ENCODE peak calls at places on chromosomes 11 and 22, in nine cellular contexts. One of them, this sample, is unnamed.

GRCh38 chr11:57425565-57426438 is 1.1 kb downstream of the SLC43A3 start:
- DNase-seq in HCT116: no peak
- DNase-seq in prostate gland: peak
- DNase-seq in body of pancreas: peak
- DNase-seq in uterus: peak
- DNase-seq in K562: no peak
- DNase-seq in tibial nerve: peak
- DNase-seq in stomach: peak
- DNase-seq in IMR-90: peak
- DNase-seq in this sample: peak

GRCh38 chr11:125132586-125132985 is 21.2 kb upstream of the TMEM218 start:
- DNase-seq in HCT116: no peak
- DNase-seq in prostate gland: no peak
- DNase-seq in body of pancreas: no peak
- DNase-seq in uterus: no peak
- DNase-seq in K562: no peak
- DNase-seq in tibial nerve: no peak
- DNase-seq in stomach: no peak
- DNase-seq in IMR-90: peak
- DNase-seq in this sample: no peak

GRCh38 chr11:42066113-42066512 is 606.7 kb upstream of the LRRC4C start:
- DNase-seq in HCT116: no peak
- DNase-seq in prostate gland: no peak
- DNase-seq in body of pancreas: no peak
- DNase-seq in uterus: no peak
- DNase-seq in K562: no peak
- DNase-seq in tibial nerve: no peak
- DNase-seq in stomach: no peak
- DNase-seq in IMR-90: no peak
- DNase-seq in this sample: no peak

GRCh38 chr22:21866821-21867527 is 471 bp downstream of the MAPK1 start:
- DNase-seq in HCT116: no peak
- DNase-seq in prostate gland: no peak
- DNase-seq in body of pancreas: peak
- DNase-seq in uterus: peak
- DNase-seq in K562: peak
- DNase-seq in tibial nerve: no peak
- DNase-seq in stomach: peak
- DNase-seq in IMR-90: no peak
- DNase-seq in this sample: peak

GRCh38 chr22:49046546-49047305 is 780.9 kb downstream of the BRD1 start:
- DNase-seq in HCT116: peak
- DNase-seq in prostate gland: no peak
- DNase-seq in body of pancreas: peak
- DNase-seq in uterus: peak
- DNase-seq in K562: peak
- DNase-seq in tibial nerve: no peak
- DNase-seq in stomach: no peak
- DNase-seq in IMR-90: no peak
- DNase-seq in this sample: peak

GRCh38 chr22:46577361-46578249 is 40.2 kb upstream of the CELSR1 start:
- DNase-seq in HCT116: no peak
- DNase-seq in prostate gland: no peak
- DNase-seq in body of pancreas: peak
- DNase-seq in uterus: no peak
- DNase-seq in K562: no peak
- DNase-seq in tibial nerve: no peak
- DNase-seq in stomach: no peak
- DNase-seq in IMR-90: no peak
- DNase-seq in this sample: peak

GRCh38 chr11:10602366-10602765 is 33.9 kb upstream of the LYVE1 start:
- DNase-seq in HCT116: no peak
- DNase-seq in prostate gland: no peak
- DNase-seq in body of pancreas: no peak
- DNase-seq in uterus: no peak
- DNase-seq in K562: no peak
- DNase-seq in tibial nerve: no peak
- DNase-seq in stomach: no peak
- DNase-seq in IMR-90: no peak
- DNase-seq in this sample: no peak

GRCh38 chr11:35725880-35726279 is 63.3 kb downstream of the TRIM44 start:
- DNase-seq in HCT116: peak
- DNase-seq in prostate gland: no peak
- DNase-seq in body of pancreas: no peak
- DNase-seq in uterus: no peak
- DNase-seq in K562: peak
- DNase-seq in tibial nerve: no peak
- DNase-seq in stomach: no peak
- DNase-seq in IMR-90: peak
- DNase-seq in this sample: no peak

GRCh38 chr22:33922268-33922667 is 2.0 kb upstream of the LARGE1 start:
- DNase-seq in HCT116: no peak
- DNase-seq in prostate gland: peak
- DNase-seq in body of pancreas: peak
- DNase-seq in uterus: peak
- DNase-seq in K562: no peak
- DNase-seq in tibial nerve: no peak
- DNase-seq in stomach: peak
- DNase-seq in IMR-90: peak
- DNase-seq in this sample: peak

GRCh38 chr22:38788417-38788816 is 5.5 kb downstream of the DNAL4 start:
- DNase-seq in HCT116: no peak
- DNase-seq in prostate gland: no peak
- DNase-seq in body of pancreas: peak
- DNase-seq in uterus: no peak
- DNase-seq in K562: peak
- DNase-seq in tibial nerve: no peak
- DNase-seq in stomach: peak
- DNase-seq in IMR-90: peak
- DNase-seq in this sample: no peak

GRCh38 chr11:128688896-128689546 is 4.9 kb upstream of the FLI1 start:
- DNase-seq in HCT116: no peak
- DNase-seq in prostate gland: no peak
- DNase-seq in body of pancreas: no peak
- DNase-seq in uterus: no peak
- DNase-seq in K562: no peak
- DNase-seq in tibial nerve: no peak
- DNase-seq in stomach: no peak
- DNase-seq in IMR-90: no peak
- DNase-seq in this sample: no peak

GRCh38 chr22:26362471-26362870 is 66.6 kb upstream of the ASPHD2 start:
- DNase-seq in HCT116: no peak
- DNase-seq in prostate gland: no peak
- DNase-seq in body of pancreas: no peak
- DNase-seq in uterus: no peak
- DNase-seq in K562: no peak
- DNase-seq in tibial nerve: no peak
- DNase-seq in stomach: no peak
- DNase-seq in IMR-90: peak
- DNase-seq in this sample: no peak

GRCh38 chr11:101176381-101176780 is 46.8 kb upstream of the PGR start:
- DNase-seq in HCT116: no peak
- DNase-seq in prostate gland: no peak
- DNase-seq in body of pancreas: no peak
- DNase-seq in uterus: no peak
- DNase-seq in K562: no peak
- DNase-seq in tibial nerve: no peak
- DNase-seq in stomach: no peak
- DNase-seq in IMR-90: no peak
- DNase-seq in this sample: no peak

GRCh38 chr11:23540101-23540561 is 679.9 kb upstream of the CCDC179 start:
- DNase-seq in HCT116: no peak
- DNase-seq in prostate gland: no peak
- DNase-seq in body of pancreas: peak
- DNase-seq in uterus: no peak
- DNase-seq in K562: peak
- DNase-seq in tibial nerve: no peak
- DNase-seq in stomach: no peak
- DNase-seq in IMR-90: peak
- DNase-seq in this sample: no peak
- TF ChIP-seq CTCF in HCT116: peak
- TF ChIP-seq CTCF in prostate gland: peak
- TF ChIP-seq CTCF in body of pancreas: peak
- TF ChIP-seq CTCF in uterus: peak
- TF ChIP-seq CTCF in K562: peak
- TF ChIP-seq CTCF in tibial nerve: peak
- TF ChIP-seq CTCF in stomach: peak
- TF ChIP-seq CTCF in IMR-90: peak
- TF ChIP-seq CTCF in this sample: peak

GRCh38 chr11:70098936-70099335 is 20.8 kb downstream of the ANO1 start:
- DNase-seq in HCT116: no peak
- DNase-seq in prostate gland: no peak
- DNase-seq in body of pancreas: no peak
- DNase-seq in uterus: no peak
- DNase-seq in K562: no peak
- DNase-seq in tibial nerve: no peak
- DNase-seq in stomach: no peak
- DNase-seq in IMR-90: no peak
- DNase-seq in this sample: no peak

GRCh38 chr11:70100791-70101190 is 22.7 kb downstream of the ANO1 start:
- DNase-seq in HCT116: no peak
- DNase-seq in prostate gland: no peak
- DNase-seq in body of pancreas: no peak
- DNase-seq in uterus: no peak
- DNase-seq in K562: no peak
- DNase-seq in tibial nerve: no peak
- DNase-seq in stomach: no peak
- DNase-seq in IMR-90: no peak
- DNase-seq in this sample: no peak

GRCh38 chr11:70097783-70098182 is 19.7 kb downstream of the ANO1 start:
- DNase-seq in HCT116: no peak
- DNase-seq in prostate gland: no peak
- DNase-seq in body of pancreas: no peak
- DNase-seq in uterus: no peak
- DNase-seq in K562: no peak
- DNase-seq in tibial nerve: no peak
- DNase-seq in stomach: no peak
- DNase-seq in IMR-90: no peak
- DNase-seq in this sample: no peak

GRCh38 chr11:70099578-70100282 is 21.6 kb downstream of the ANO1 start:
- DNase-seq in HCT116: no peak
- DNase-seq in prostate gland: no peak
- DNase-seq in body of pancreas: no peak
- DNase-seq in uterus: no peak
- DNase-seq in K562: no peak
- DNase-seq in tibial nerve: no peak
- DNase-seq in stomach: no peak
- DNase-seq in IMR-90: peak
- DNase-seq in this sample: no peak

GRCh38 chr11:70100283-70100610 is 22.1 kb downstream of the ANO1 start:
- DNase-seq in HCT116: no peak
- DNase-seq in prostate gland: no peak
- DNase-seq in body of pancreas: no peak
- DNase-seq in uterus: no peak
- DNase-seq in K562: no peak
- DNase-seq in tibial nerve: no peak
- DNase-seq in stomach: no peak
- DNase-seq in IMR-90: no peak
- DNase-seq in this sample: no peak
- H3K4me3 ChIP-seq in HCT116: no peak
- H3K4me3 ChIP-seq in prostate gland: no peak
- H3K4me3 ChIP-seq in body of pancreas: no peak
- H3K4me3 ChIP-seq in uterus: no peak
- H3K4me3 ChIP-seq in K562: no peak
- H3K4me3 ChIP-seq in tibial nerve: no peak
- H3K4me3 ChIP-seq in stomach: no peak
- H3K4me3 ChIP-seq in IMR-90: no peak
- H3K4me3 ChIP-seq in this sample: no peak

DNA sequence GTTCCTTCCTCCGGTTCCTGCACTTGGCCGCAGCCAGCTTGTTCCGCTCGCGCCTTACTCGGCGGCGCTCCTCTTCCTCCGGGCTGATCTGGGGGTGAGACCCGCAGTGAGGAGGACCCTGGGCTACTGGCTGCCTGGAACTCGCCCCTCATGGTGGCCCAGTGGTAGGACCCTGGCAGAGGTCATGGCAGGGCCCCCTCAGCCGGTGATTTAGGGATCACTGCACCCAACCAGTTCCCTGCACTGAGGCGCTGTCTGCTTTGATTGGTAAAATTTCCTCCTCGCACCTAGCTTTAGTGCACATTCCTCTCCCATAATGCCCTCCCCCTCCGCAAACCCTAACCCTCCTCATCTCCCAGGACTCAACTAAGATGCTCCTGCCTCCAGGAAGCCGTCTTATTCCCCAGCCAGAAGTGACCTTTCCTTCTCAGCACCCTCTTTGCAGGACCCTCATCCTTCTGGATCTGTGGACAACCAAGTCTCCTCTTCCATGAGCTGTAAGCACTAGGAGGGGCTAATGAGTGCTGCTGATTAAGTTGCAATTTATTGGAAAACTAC is 3.6 kb downstream of the CCDC85B start:
- DNase-seq in HCT116: no peak
- DNase-seq in prostate gland: no peak
- DNase-seq in body of pancreas: no peak
- DNase-seq in uterus: no peak
- DNase-seq in K562: no peak
- DNase-seq in tibial nerve: no peak
- DNase-seq in stomach: no peak
- DNase-seq in IMR-90: no peak
- DNase-seq in this sample: peak
- TF ChIP-seq POLR2A in HCT116: no peak
- TF ChIP-seq POLR2A in prostate gland: no peak
- TF ChIP-seq POLR2A in body of pancreas: no peak
- TF ChIP-seq POLR2A in uterus: no peak
- TF ChIP-seq POLR2A in K562: peak
- TF ChIP-seq POLR2A in tibial nerve: no peak
- TF ChIP-seq POLR2A in stomach: no peak
- TF ChIP-seq POLR2A in IMR-90: peak
- TF ChIP-seq POLR2A in this sample: no peak

GRCh38 chr11:5887172-5887571 is 5.8 kb upstream of the OR52E5 start:
- DNase-seq in HCT116: no peak
- DNase-seq in prostate gland: no peak
- DNase-seq in body of pancreas: no peak
- DNase-seq in uterus: no peak
- DNase-seq in K562: no peak
- DNase-seq in tibial nerve: no peak
- DNase-seq in stomach: no peak
- DNase-seq in IMR-90: no peak
- DNase-seq in this sample: no peak

GRCh38 chr11:5892908-5893307 is at the start of gene OR52E5:
- DNase-seq in HCT116: no peak
- DNase-seq in prostate gland: no peak
- DNase-seq in body of pancreas: no peak
- DNase-seq in uterus: no peak
- DNase-seq in K562: no peak
- DNase-seq in tibial nerve: no peak
- DNase-seq in stomach: no peak
- DNase-seq in IMR-90: no peak
- DNase-seq in this sample: no peak

DNA sequence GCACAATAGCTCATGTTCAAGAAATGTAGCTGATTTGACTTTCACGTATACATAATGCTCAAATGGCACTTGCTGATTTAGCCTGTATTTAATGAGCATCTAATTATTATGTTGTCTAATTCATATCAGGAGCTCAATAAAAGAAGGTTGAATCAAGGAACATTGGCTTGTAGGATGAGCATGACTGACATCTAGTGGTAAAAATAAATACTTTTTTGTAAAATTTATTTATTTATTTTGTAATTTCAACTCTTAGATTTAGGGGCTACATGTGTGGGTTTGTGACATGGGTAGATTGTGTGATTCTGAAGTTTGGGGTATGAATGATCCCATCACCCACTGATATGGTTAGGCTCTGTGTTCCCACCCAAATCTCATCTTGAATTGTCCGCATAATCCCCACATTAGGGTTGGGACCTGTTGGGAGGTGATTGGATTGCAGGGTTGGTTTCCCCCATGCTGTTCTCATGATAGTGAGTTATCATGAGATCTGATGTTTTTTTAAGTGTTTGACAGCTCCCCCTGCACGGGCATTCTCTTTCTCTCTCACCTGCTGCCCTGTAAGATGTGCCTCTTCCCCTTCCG is 1.7 kb upstream of the OR52E5 start:
- DNase-seq in HCT116: no peak
- DNase-seq in prostate gland: no peak
- DNase-seq in body of pancreas: no peak
- DNase-seq in uterus: no peak
- DNase-seq in K562: peak
- DNase-seq in tibial nerve: no peak
- DNase-seq in stomach: no peak
- DNase-seq in IMR-90: peak
- DNase-seq in this sample: no peak
- TF ChIP-seq CTCF in HCT116: peak
- TF ChIP-seq CTCF in prostate gland: no peak
- TF ChIP-seq CTCF in body of pancreas: peak
- TF ChIP-seq CTCF in uterus: no peak
- TF ChIP-seq CTCF in K562: peak
- TF ChIP-seq CTCF in tibial nerve: no peak
- TF ChIP-seq CTCF in stomach: peak
- TF ChIP-seq CTCF in IMR-90: peak
- TF ChIP-seq CTCF in this sample: peak

This sample was measured in right lobe of liver.